ENCODE peak calls at places on chromosome 1, in nine cellular contexts. One of them, this sample, is unnamed.

GRCh38 chr1:6603424-6603850 is 768 bp upstream of the KLHL21 start:
- DNase-seq in naive thymus-derived CD4-positive, alpha-beta T cell: peak; percentile 67
- DNase-seq in pancreas: peak; percentile 63
- DNase-seq in WERI-Rb-1: no peak
- DNase-seq in PC-3: peak; percentile 62
- DNase-seq in substantia nigra: peak; percentile 68
- DNase-seq in CD4-positive, alpha-beta T cell: peak; percentile 72
- DNase-seq in heart right ventricle: peak; percentile 71
- DNase-seq in K562: no peak
- DNase-seq in this sample: peak; percentile 57

GRCh38 chr1:165369255-165369848 is 12.8 kb upstream of the LMX1A start:
- DNase-seq in K562: peak; percentile 77
- DNase-seq in CD4-positive, alpha-beta T cell: peak; percentile 29
- DNase-seq in heart right ventricle: peak; percentile 50
- DNase-seq in substantia nigra: peak; percentile 45
- DNase-seq in naive thymus-derived CD4-positive, alpha-beta T cell: peak; percentile 50
- DNase-seq in PC-3: peak; percentile 73
- DNase-seq in pancreas: peak; percentile 54
- DNase-seq in WERI-Rb-1: peak; percentile 65
- DNase-seq in this sample: peak; percentile 47

GRCh38 chr1:183694035-183694434 is 40.9 kb upstream of the APOBEC4 start:
- DNase-seq in heart right ventricle: peak; percentile 31
- DNase-seq in naive thymus-derived CD4-positive, alpha-beta T cell: no peak
- DNase-seq in CD4-positive, alpha-beta T cell: no peak
- DNase-seq in K562: no peak
- DNase-seq in substantia nigra: no peak
- DNase-seq in WERI-Rb-1: no peak
- DNase-seq in pancreas: no peak
- DNase-seq in PC-3: no peak
- DNase-seq in this sample: no peak

GRCh38 chr1:157626099-157626498 is 28.2 kb upstream of the FCRL4 start:
- DNase-seq in K562: peak; percentile 25
- DNase-seq in naive thymus-derived CD4-positive, alpha-beta T cell: no peak
- DNase-seq in substantia nigra: no peak
- DNase-seq in heart right ventricle: no peak
- DNase-seq in WERI-Rb-1: peak; percentile 82
- DNase-seq in CD4-positive, alpha-beta T cell: no peak
- DNase-seq in PC-3: peak; percentile 20
- DNase-seq in pancreas: no peak
- DNase-seq in this sample: no peak

GRCh38 chr1:182952677-182953444 is at the start of gene SHCBP1L:
- DNase-seq in substantia nigra: no peak
- DNase-seq in PC-3: no peak
- DNase-seq in naive thymus-derived CD4-positive, alpha-beta T cell: no peak
- DNase-seq in K562: no peak
- DNase-seq in WERI-Rb-1: no peak
- DNase-seq in heart right ventricle: no peak
- DNase-seq in pancreas: no peak
- DNase-seq in CD4-positive, alpha-beta T cell: no peak
- DNase-seq in this sample: no peak

GRCh38 chr1:68600049-68600661 is 103.3 kb upstream of the DEPDC1 start:
- DNase-seq in PC-3: peak; percentile 53
- DNase-seq in heart right ventricle: no peak
- DNase-seq in K562: peak; percentile 10
- DNase-seq in naive thymus-derived CD4-positive, alpha-beta T cell: no peak
- DNase-seq in CD4-positive, alpha-beta T cell: no peak
- DNase-seq in substantia nigra: no peak
- DNase-seq in WERI-Rb-1: peak; percentile 9
- DNase-seq in pancreas: peak; percentile 11
- DNase-seq in this sample: no peak

GRCh38 chr1:65289449-65289848 is 19.9 kb upstream of the DNAJC6 start:
- DNase-seq in pancreas: no peak
- DNase-seq in heart right ventricle: no peak
- DNase-seq in K562: no peak
- DNase-seq in substantia nigra: no peak
- DNase-seq in PC-3: no peak
- DNase-seq in CD4-positive, alpha-beta T cell: no peak
- DNase-seq in naive thymus-derived CD4-positive, alpha-beta T cell: no peak
- DNase-seq in WERI-Rb-1: no peak
- DNase-seq in this sample: no peak

GRCh38 chr1:56922070-56922469 is 43.7 kb downstream of the C8B start:
- DNase-seq in PC-3: no peak
- DNase-seq in CD4-positive, alpha-beta T cell: no peak
- DNase-seq in pancreas: no peak
- DNase-seq in substantia nigra: no peak
- DNase-seq in WERI-Rb-1: no peak
- DNase-seq in naive thymus-derived CD4-positive, alpha-beta T cell: no peak
- DNase-seq in heart right ventricle: no peak
- DNase-seq in K562: no peak
- DNase-seq in this sample: no peak

GRCh38 chr1:220164517-220164916 is 70.6 kb downstream of the IARS2 start:
- DNase-seq in K562: no peak
- DNase-seq in PC-3: peak; percentile 21
- DNase-seq in substantia nigra: no peak
- DNase-seq in heart right ventricle: no peak
- DNase-seq in pancreas: no peak
- DNase-seq in CD4-positive, alpha-beta T cell: no peak
- DNase-seq in WERI-Rb-1: no peak
- DNase-seq in naive thymus-derived CD4-positive, alpha-beta T cell: no peak
- DNase-seq in this sample: no peak

GRCh38 chr1:119007672-119008482 is 19.7 kb upstream of the TBX15 start:
- DNase-seq in PC-3: no peak
- DNase-seq in K562: no peak
- DNase-seq in CD4-positive, alpha-beta T cell: no peak
- DNase-seq in substantia nigra: no peak
- DNase-seq in WERI-Rb-1: peak; percentile 16
- DNase-seq in pancreas: no peak
- DNase-seq in heart right ventricle: no peak
- DNase-seq in naive thymus-derived CD4-positive, alpha-beta T cell: no peak
- DNase-seq in this sample: no peak

GRCh38 chr1:165241321-165241720 is 115.2 kb downstream of the LMX1A start:
- DNase-seq in K562: no peak
- DNase-seq in PC-3: no peak
- DNase-seq in substantia nigra: no peak
- DNase-seq in CD4-positive, alpha-beta T cell: no peak
- DNase-seq in naive thymus-derived CD4-positive, alpha-beta T cell: no peak
- DNase-seq in pancreas: no peak
- DNase-seq in heart right ventricle: no peak
- DNase-seq in WERI-Rb-1: no peak
- DNase-seq in this sample: no peak

GRCh38 chr1:178724386-178724733 is 684 bp upstream of the RALGPS2 start:
- DNase-seq in K562: no peak
- DNase-seq in heart right ventricle: no peak
- DNase-seq in CD4-positive, alpha-beta T cell: no peak
- DNase-seq in naive thymus-derived CD4-positive, alpha-beta T cell: peak; percentile 7
- DNase-seq in substantia nigra: no peak
- DNase-seq in WERI-Rb-1: no peak
- DNase-seq in PC-3: no peak
- DNase-seq in pancreas: no peak
- DNase-seq in this sample: no peak

GRCh38 chr1:33327587-33328325 is 6.9 kb upstream of the A3GALT2 start:
- DNase-seq in heart right ventricle: peak; percentile 59
- DNase-seq in substantia nigra: peak; percentile 19
- DNase-seq in CD4-positive, alpha-beta T cell: no peak
- DNase-seq in WERI-Rb-1: no peak
- DNase-seq in PC-3: peak; percentile 80
- DNase-seq in naive thymus-derived CD4-positive, alpha-beta T cell: no peak
- DNase-seq in K562: no peak
- DNase-seq in pancreas: no peak
- DNase-seq in this sample: peak; percentile 59

GRCh38 chr1:160108888-160109662 is 6.5 kb upstream of the ATP1A2 start:
- DNase-seq in PC-3: peak; percentile 73
- DNase-seq in naive thymus-derived CD4-positive, alpha-beta T cell: peak; percentile 30
- DNase-seq in substantia nigra: no peak
- DNase-seq in heart right ventricle: no peak
- DNase-seq in WERI-Rb-1: peak; percentile 64
- DNase-seq in CD4-positive, alpha-beta T cell: peak; percentile 36
- DNase-seq in K562: no peak
- DNase-seq in pancreas: no peak
- DNase-seq in this sample: no peak

GRCh38 chr1:89949991-89950624 is 44.8 kb upstream of the ZNF326 start:
- DNase-seq in K562: no peak
- DNase-seq in naive thymus-derived CD4-positive, alpha-beta T cell: no peak
- DNase-seq in CD4-positive, alpha-beta T cell: no peak
- DNase-seq in PC-3: no peak
- DNase-seq in WERI-Rb-1: no peak
- DNase-seq in pancreas: no peak
- DNase-seq in substantia nigra: no peak
- DNase-seq in heart right ventricle: no peak
- DNase-seq in this sample: no peak
- H3K27ac ChIP-seq in K562: no peak overlapping the region
- H3K27ac ChIP-seq in naive thymus-derived CD4-positive, alpha-beta T cell: no peak overlapping the region
- H3K27ac ChIP-seq in CD4-positive, alpha-beta T cell: no peak overlapping the region
- H3K27ac ChIP-seq in PC-3: no peak overlapping the region
- H3K27ac ChIP-seq in WERI-Rb-1: no peak overlapping the region
- H3K27ac ChIP-seq in pancreas: no peak overlapping the region
- H3K27ac ChIP-seq in substantia nigra: no peak overlapping the region
- H3K27ac ChIP-seq in heart right ventricle: no peak overlapping the region
- H3K27ac ChIP-seq in this sample: no peak overlapping the region

GRCh38 chr1:211375286-211375818 is 48.7 kb downstream of the TRAF5 start:
- DNase-seq in K562: no peak
- DNase-seq in PC-3: no peak
- DNase-seq in WERI-Rb-1: no peak
- DNase-seq in substantia nigra: no peak
- DNase-seq in heart right ventricle: no peak
- DNase-seq in CD4-positive, alpha-beta T cell: no peak
- DNase-seq in pancreas: no peak
- DNase-seq in naive thymus-derived CD4-positive, alpha-beta T cell: no peak
- DNase-seq in this sample: no peak

GRCh38 chr1:211372463-211372862 is 45.8 kb downstream of the TRAF5 start:
- DNase-seq in K562: peak; percentile 46
- DNase-seq in heart right ventricle: no peak
- DNase-seq in CD4-positive, alpha-beta T cell: no peak
- DNase-seq in PC-3: no peak
- DNase-seq in pancreas: no peak
- DNase-seq in naive thymus-derived CD4-positive, alpha-beta T cell: no peak
- DNase-seq in substantia nigra: no peak
- DNase-seq in WERI-Rb-1: no peak
- DNase-seq in this sample: no peak

GRCh38 chr1:211369640-211370039 is 43.0 kb downstream of the TRAF5 start:
- DNase-seq in K562: no peak
- DNase-seq in substantia nigra: no peak
- DNase-seq in heart right ventricle: no peak
- DNase-seq in PC-3: no peak
- DNase-seq in naive thymus-derived CD4-positive, alpha-beta T cell: no peak
- DNase-seq in WERI-Rb-1: no peak
- DNase-seq in CD4-positive, alpha-beta T cell: no peak
- DNase-seq in pancreas: no peak
- DNase-seq in this sample: no peak

GRCh38 chr1:211371406-211372105 is 44.9 kb downstream of the TRAF5 start:
- DNase-seq in pancreas: no peak
- DNase-seq in PC-3: peak; percentile 32
- DNase-seq in heart right ventricle: no peak
- DNase-seq in CD4-positive, alpha-beta T cell: no peak
- DNase-seq in K562: peak; percentile 47
- DNase-seq in WERI-Rb-1: no peak
- DNase-seq in naive thymus-derived CD4-positive, alpha-beta T cell: no peak
- DNase-seq in substantia nigra: no peak
- DNase-seq in this sample: no peak

GRCh38 chr1:211370669-211371068 is 44.0 kb downstream of the TRAF5 start:
- DNase-seq in K562: no peak
- DNase-seq in WERI-Rb-1: no peak
- DNase-seq in substantia nigra: no peak
- DNase-seq in heart right ventricle: no peak
- DNase-seq in CD4-positive, alpha-beta T cell: no peak
- DNase-seq in naive thymus-derived CD4-positive, alpha-beta T cell: no peak
- DNase-seq in pancreas: no peak
- DNase-seq in PC-3: no peak
- DNase-seq in this sample: no peak
- H3K27ac ChIP-seq in K562: no peak overlapping the region
- H3K27ac ChIP-seq in WERI-Rb-1: no peak overlapping the region
- H3K27ac ChIP-seq in substantia nigra: no peak overlapping the region
- H3K27ac ChIP-seq in heart right ventricle: no peak overlapping the region
- H3K27ac ChIP-seq in CD4-positive, alpha-beta T cell: no peak overlapping the region
- H3K27ac ChIP-seq in naive thymus-derived CD4-positive, alpha-beta T cell: no peak overlapping the region
- H3K27ac ChIP-seq in pancreas: no peak overlapping the region
- H3K27ac ChIP-seq in PC-3: no peak overlapping the region
- H3K27ac ChIP-seq in this sample: no peak overlapping the region

GRCh38 chr1:150476754-150477153 is 10.5 kb upstream of the TARS2 start:
- DNase-seq in naive thymus-derived CD4-positive, alpha-beta T cell: no peak
- DNase-seq in K562: no peak
- DNase-seq in heart right ventricle: no peak
- DNase-seq in CD4-positive, alpha-beta T cell: no peak
- DNase-seq in substantia nigra: no peak
- DNase-seq in pancreas: no peak
- DNase-seq in PC-3: no peak
- DNase-seq in WERI-Rb-1: no peak
- DNase-seq in this sample: no peak

GRCh38 chr1:150479927-150480352 is 7.3 kb upstream of the TARS2 start:
- DNase-seq in WERI-Rb-1: no peak
- DNase-seq in naive thymus-derived CD4-positive, alpha-beta T cell: no peak
- DNase-seq in substantia nigra: no peak
- DNase-seq in PC-3: no peak
- DNase-seq in CD4-positive, alpha-beta T cell: no peak
- DNase-seq in pancreas: no peak
- DNase-seq in K562: no peak
- DNase-seq in heart right ventricle: no peak
- DNase-seq in this sample: no peak

GRCh38 chr1:150477320-150477719 is 9.9 kb upstream of the TARS2 start:
- DNase-seq in CD4-positive, alpha-beta T cell: no peak
- DNase-seq in pancreas: no peak
- DNase-seq in substantia nigra: no peak
- DNase-seq in PC-3: no peak
- DNase-seq in naive thymus-derived CD4-positive, alpha-beta T cell: no peak
- DNase-seq in heart right ventricle: peak; percentile 20
- DNase-seq in WERI-Rb-1: no peak
- DNase-seq in K562: no peak
- DNase-seq in this sample: peak; percentile 31

GRCh38 chr1:150479370-150479769 is 7.8 kb upstream of the TARS2 start:
- DNase-seq in CD4-positive, alpha-beta T cell: no peak
- DNase-seq in K562: no peak
- DNase-seq in pancreas: no peak
- DNase-seq in substantia nigra: no peak
- DNase-seq in heart right ventricle: no peak
- DNase-seq in naive thymus-derived CD4-positive, alpha-beta T cell: no peak
- DNase-seq in WERI-Rb-1: no peak
- DNase-seq in PC-3: no peak
- DNase-seq in this sample: no peak

DNA sequence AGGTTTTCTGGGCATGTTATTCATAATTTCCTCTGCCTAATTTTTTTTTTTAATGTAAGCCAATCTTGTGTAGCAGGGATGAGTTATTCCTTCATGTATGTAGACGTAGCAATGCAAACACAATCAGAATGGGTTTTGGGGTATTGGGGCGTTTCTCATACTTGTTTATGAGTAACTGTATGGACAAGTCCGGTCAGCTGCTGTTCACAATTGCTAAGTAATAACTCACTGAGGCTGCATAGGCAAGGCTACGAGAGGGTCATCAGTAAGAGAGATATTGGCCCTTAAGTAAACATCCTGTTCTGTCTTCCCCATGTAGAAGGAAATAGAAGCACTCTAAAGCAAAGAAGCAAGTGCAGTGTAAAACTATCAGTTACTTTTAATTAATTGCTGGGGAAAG is 9.5 kb upstream of the TARS2 start:
- DNase-seq in pancreas: no peak
- DNase-seq in K562: no peak
- DNase-seq in substantia nigra: no peak
- DNase-seq in heart right ventricle: no peak
- DNase-seq in naive thymus-derived CD4-positive, alpha-beta T cell: no peak
- DNase-seq in PC-3: peak; percentile 52
- DNase-seq in CD4-positive, alpha-beta T cell: no peak
- DNase-seq in WERI-Rb-1: no peak
- DNase-seq in this sample: no peak
- H3K27ac ChIP-seq in pancreas: no peak overlapping the region
- H3K27ac ChIP-seq in K562: peak overlapping the region; percentile 5
- H3K27ac ChIP-seq in substantia nigra: no peak overlapping the region
- H3K27ac ChIP-seq in heart right ventricle: no peak overlapping the region
- H3K27ac ChIP-seq in naive thymus-derived CD4-positive, alpha-beta T cell: peak overlapping the region; percentile 39
- H3K27ac ChIP-seq in PC-3: no peak overlapping the region
- H3K27ac ChIP-seq in CD4-positive, alpha-beta T cell: peak overlapping the region; percentile 14
- H3K27ac ChIP-seq in WERI-Rb-1: no peak overlapping the region
- H3K27ac ChIP-seq in this sample: peak overlapping the region; percentile 67

GRCh38 chr1:61873994-61874393 is 131.7 kb downstream of the PATJ start:
- DNase-seq in pancreas: no peak
- DNase-seq in CD4-positive, alpha-beta T cell: no peak
- DNase-seq in substantia nigra: no peak
- DNase-seq in heart right ventricle: no peak
- DNase-seq in K562: no peak
- DNase-seq in WERI-Rb-1: no peak
- DNase-seq in PC-3: no peak
- DNase-seq in naive thymus-derived CD4-positive, alpha-beta T cell: no peak
- DNase-seq in this sample: no peak
- H3K27ac ChIP-seq in pancreas: no peak overlapping the region
- H3K27ac ChIP-seq in CD4-positive, alpha-beta T cell: no peak overlapping the region
- H3K27ac ChIP-seq in substantia nigra: no peak overlapping the region
- H3K27ac ChIP-seq in heart right ventricle: no peak overlapping the region
- H3K27ac ChIP-seq in K562: no peak overlapping the region
- H3K27ac ChIP-seq in WERI-Rb-1: no peak overlapping the region
- H3K27ac ChIP-seq in PC-3: no peak overlapping the region
- H3K27ac ChIP-seq in naive thymus-derived CD4-positive, alpha-beta T cell: no peak overlapping the region
- H3K27ac ChIP-seq in this sample: no peak overlapping the region

This sample was measured in left ventricle myocardium inferior.